ENCODE peak calls at places on chromosomes 7 and 10, in five cellular contexts. A, Q, J, I and S are unnamed samples.
A peak's percentile ranks its signal among the peaks of the same experiment; 100 is the strongest.

GRCh38 chr7:101173752-101174244 is 6.3 kb downstream of the NAT16 start:
- DNase-seq in Q (peak; percentile 66), A (peak; percentile 80), J (peak; percentile 74), I (peak; percentile 53), S (no peak)

GRCh38 chr7:139620676-139621344 is 97.3 kb downstream of the CLEC2L start:
- DNase-seq in A (peak; percentile 84), I (no peak), Q (peak; percentile 8), J (peak; percentile 75), S (no peak)

GRCh38 chr10:76626406-76626805 is 1011.2 kb downstream of the KCNMA1 start:
- DNase-seq in I (no peak), A (no peak), J (no peak), Q (no peak), S (no peak)

GRCh38 chr10:95987685-95988426 is 55.5 kb upstream of the CCNJ start:
- DNase-seq in Q (no peak), I (no peak), J (no peak), A (no peak), S (no peak)

GRCh38 chr10:23096814-23097549 is 1.6 kb downstream of the MSRB2 start:
- DNase-seq in Q (peak; percentile 43), I (peak; percentile 70), J (peak; percentile 30), A (no peak), S (no peak)

GRCh38 chr10:10677479-10677878 is 340.2 kb upstream of the CELF2 start:
- DNase-seq in J (peak; percentile 57), I (peak; percentile 44), Q (peak; percentile 44), A (peak; percentile 53), S (peak; percentile 80)

GRCh38 chr10:31914370-31914769 is 14.3 kb downstream of the ARHGAP12 start:
- DNase-seq in Q (no peak), I (no peak), A (no peak), J (no peak), S (no peak)

GRCh38 chr10:129464251-129464650 is 2.8 kb upstream of the MGMT start:
- DNase-seq in Q (no peak), I (no peak), J (no peak), A (no peak), S (no peak)